ENCODE peak calls at places on chromosome 12, in eight cellular contexts. Y, E, S, A, P, N, J and B are unnamed samples.
A peak's percentile ranks its signal among the peaks of the same experiment; 100 is the strongest.

GRCh38 chr12:92302041-92302829 is 156.6 kb upstream of the BTG1 start:
- DNase-seq in N (no peak), A (no peak), E (no peak), S (no peak), Y (no peak), J (no peak), P (no peak), B (no peak)

GRCh38 chr12:103901518-103902173 is 28.6 kb upstream of the HSP90B1 start:
- DNase-seq in A (no peak), N (no peak), Y (no peak), P (no peak), J (no peak), S (no peak), E (no peak), B (no peak)

GRCh38 chr12:48084841-48085460 is 20.9 kb downstream of the SENP1 start:
- DNase-seq in P (no peak), N (no peak), Y (no peak), E (no peak), A (no peak), J (no peak), S (no peak), B (no peak)

GRCh38 chr12:132776816-132777568 is 15.4 kb upstream of the ANKLE2 start:
- DNase-seq in N (peak; percentile 42), J (no peak), A (peak; percentile 19), E (peak; percentile 82), Y (peak; percentile 42), S (no peak), P (no peak), B (no peak)

GRCh38 chr12:76236640-76237039 is 111.6 kb downstream of the BBS10 start:
- DNase-seq in J (no peak), S (peak; percentile 48), N (peak; percentile 84), P (no peak), A (no peak), E (no peak), Y (no peak), B (no peak)

GRCh38 chr12:70842136-70842535 is 78.4 kb downstream of the PTPRR start:
- DNase-seq in Y (no peak), N (no peak), P (no peak), E (no peak), J (no peak), A (no peak), S (no peak), B (no peak)

GRCh38 chr12:96233941-96234461 is 39.8 kb downstream of the ELK3 start:
- DNase-seq in P (no peak), J (peak; percentile 94), N (peak; percentile 97), Y (peak; percentile 79), A (peak; percentile 77), S (peak; percentile 35), E (peak; percentile 92), B (peak; percentile 78)

GRCh38 chr12:52052471-52053186 is 1.4 kb downstream of the NR4A1 start:
- DNase-seq in P (no peak), Y (peak; percentile 53), J (no peak), N (no peak), E (peak; percentile 50), A (no peak), S (peak; percentile 21), B (no peak)

GRCh38 chr12:15808250-15808971 is 19.2 kb upstream of the EPS8 start:
- DNase-seq in S (no peak), J (no peak), Y (no peak), N (peak; percentile 58), P (no peak), E (no peak), A (no peak), B (no peak)

GRCh38 chr12:68932701-68933563 is at the start of gene CPM:
- DNase-seq in P (no peak), Y (peak; percentile 74), J (peak; percentile 65), A (no peak), E (peak; percentile 43), N (peak; percentile 54), S (peak; percentile 90), B (peak; percentile 24)

GRCh38 chr12:31644536-31644935 is 15.0 kb upstream of the ETFBKMT start:
- DNase-seq in A (no peak), J (no peak), P (no peak), E (no peak), Y (no peak), S (no peak), N (no peak), B (no peak)

GRCh38 chr12:64180951-64181350 is 41.1 kb downstream of the KICS2 start:
- DNase-seq in J (no peak), S (no peak), N (peak; percentile 80), Y (peak; percentile 19), A (no peak), P (no peak), E (peak; percentile 18), B (no peak)

GRCh38 chr12:32419520-32419960 is 20.2 kb downstream of the FGD4 start:
- DNase-seq in Y (no peak), J (no peak), E (no peak), A (no peak), S (no peak), P (no peak), N (peak; percentile 61), B (no peak)

GRCh38 chr12:114409796-114410520 is 4.0 kb upstream of the TBX5 start:
- DNase-seq in S (no peak), J (no peak), N (no peak), Y (no peak), P (no peak), A (no peak), E (no peak), B (no peak)

GRCh38 chr12:125314051-125314882 is 249.0 kb downstream of the AACS start:
- DNase-seq in A (no peak), Y (no peak), E (no peak), N (peak; percentile 45), J (no peak), P (no peak), S (no peak), B (no peak)
- H3K27ac ChIP-seq in A (peak overlapping the region; percentile 76), Y (no peak overlapping the region), E (no peak overlapping the region), N (no peak overlapping the region), J (no peak overlapping the region), P (no peak overlapping the region), S (no peak overlapping the region), B (no peak overlapping the region)

DNA sequence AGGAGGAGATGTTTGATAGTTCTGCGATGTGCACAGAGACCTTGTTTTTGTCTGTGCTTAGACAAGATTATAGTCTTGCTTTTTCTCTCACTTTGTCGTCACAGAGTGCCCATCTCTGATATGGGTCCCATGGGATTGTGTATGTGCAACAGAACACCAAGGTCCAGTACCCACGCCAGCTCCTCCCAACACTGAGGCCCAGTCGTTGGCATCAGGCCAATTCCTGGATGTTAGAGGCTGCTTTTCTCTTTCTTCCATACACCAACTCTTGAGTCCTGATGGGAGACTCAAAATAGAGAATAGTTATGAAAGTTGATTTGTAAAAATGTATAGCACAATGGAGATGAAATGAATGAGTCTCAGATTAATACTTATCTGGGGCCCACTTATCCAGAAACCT is 22.7 kb upstream of the PRMT8 start:
- DNase-seq in A (no peak), J (no peak), E (no peak), P (no peak), S (no peak), N (no peak), Y (no peak), B (no peak)
- H3K27me3 ChIP-seq in A (no peaks in the 10 kb centered on the region), J (no peaks in the 10 kb centered on the region), E (no peaks in the 10 kb centered on the region), P (no peaks in the 10 kb centered on the region), S (no peaks in the 10 kb centered on the region), N (no peaks in the 10 kb centered on the region), Y (peaks cover 3% of the 10 kb centered on the region), B (no peaks in the 10 kb centered on the region)

GRCh38 chr12:49346659-49347306 is at the start of gene DNAJC22:
- DNase-seq in E (no peak), Y (no peak), J (no peak), S (peak; percentile 73), A (no peak), N (peak; percentile 27), P (no peak), B (no peak)

GRCh38 chr12:49347307-49348237 is 884 bp downstream of the DNAJC22 start:
- DNase-seq in E (peak; percentile 77), Y (peak; percentile 77), N (peak; percentile 90), P (no peak), A (peak; percentile 48), J (peak; percentile 84), S (peak; percentile 94), B (no peak)

GRCh38 chr12:49352351-49352750 is 5.7 kb downstream of the DNAJC22 start:
- DNase-seq in J (no peak), P (no peak), A (no peak), Y (no peak), S (no peak), N (no peak), E (no peak), B (no peak)

GRCh38 chr12:49348781-49349180 is 2.1 kb downstream of the DNAJC22 start:
- DNase-seq in A (no peak), J (no peak), P (no peak), Y (no peak), E (no peak), N (no peak), S (no peak), B (no peak)

DNA sequence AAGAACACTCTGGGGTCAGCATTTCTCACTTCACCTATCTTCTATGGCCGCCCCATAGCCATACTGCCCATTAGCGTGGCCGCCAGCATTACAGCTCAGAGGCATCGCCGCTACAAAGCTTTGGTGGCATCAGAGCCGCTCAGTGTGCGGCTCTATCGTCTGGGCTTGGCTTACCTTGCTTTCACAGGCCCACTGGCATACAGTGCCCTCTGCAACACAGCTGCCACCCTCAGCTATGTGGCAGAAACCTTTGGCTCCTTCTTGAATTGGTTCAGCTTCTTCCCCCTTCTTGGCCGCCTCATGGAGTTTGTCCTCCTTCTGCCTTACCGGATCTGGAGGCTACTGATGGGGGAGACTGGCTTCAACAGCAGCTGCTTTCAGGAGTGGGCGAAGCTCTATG is 2.6 kb downstream of the DNAJC22 start:
- DNase-seq in A (no peak), S (no peak), J (no peak), Y (no peak), P (no peak), N (no peak), E (no peak), B (no peak)
- H3K27ac ChIP-seq in A (no peak overlapping the region), S (no peak overlapping the region), J (no peak overlapping the region), Y (no peak overlapping the region), P (no peak overlapping the region), N (no peak overlapping the region), E (no peak overlapping the region), B (no peak overlapping the region)

GRCh38 chr12:47079894-47080724 is at the start of gene AMIGO2:
- DNase-seq in A (peak; percentile 34), S (peak; percentile 67), E (peak; percentile 75), Y (peak; percentile 70), N (peak; percentile 75), J (no peak), P (no peak), B (peak; percentile 13)

GRCh38 chr12:47082963-47083621 is 3.3 kb upstream of the AMIGO2 start:
- DNase-seq in A (peak; percentile 42), Y (no peak), J (no peak), P (no peak), S (peak; percentile 63), E (no peak), N (peak; percentile 97), B (no peak)

GRCh38 chr12:47084172-47084571 is 4.4 kb upstream of the AMIGO2 start:
- DNase-seq in J (no peak), P (no peak), Y (no peak), N (no peak), A (no peak), S (no peak), E (no peak), B (no peak)

GRCh38 chr12:47080725-47081502 is 1.2 kb upstream of the AMIGO2 start:
- DNase-seq in A (peak; percentile 41), J (no peak), N (peak; percentile 84), E (peak; percentile 40), P (no peak), Y (peak; percentile 75), S (peak; percentile 56), B (peak; percentile 24)

GRCh38 chr12:47082283-47082962 is 2.7 kb upstream of the AMIGO2 start:
- DNase-seq in A (no peak), E (no peak), N (no peak), J (no peak), Y (no peak), S (no peak), P (no peak), B (no peak)
- H3K27me3 ChIP-seq in A (no peaks in the 10 kb centered on the region), E (no peaks in the 10 kb centered on the region), N (no peaks in the 10 kb centered on the region), J (no peaks in the 10 kb centered on the region), Y (no peaks in the 10 kb centered on the region), S (no peaks in the 10 kb centered on the region), P (peaks cover 19% of the 10 kb centered on the region), B (peaks cover 18% of the 10 kb centered on the region)